ENCODE peak calls at places on chromosomes 13 and 19, in four cellular contexts. N, J, P and S are unnamed samples.

GRCh38 chr13:80029170-80029569 is 311.8 kb downstream of the SPRY2 start:
- DNase-seq in J (no peak), N (no peak), P (no peak), S (no peak)

GRCh38 chr13:25910243-25910642 is 141.6 kb downstream of the SHISA2 start:
- DNase-seq in N (peak; percentile 38), J (no peak), P (no peak), S (no peak)

GRCh38 chr13:51997641-51998330 is 13.5 kb downstream of the ATP7B start:
- DNase-seq in N (peak; percentile 72), J (no peak), P (no peak), S (no peak)

GRCh38 chr13:91240341-91240740 is 107.1 kb upstream of the MIR17HG start:
- DNase-seq in J (no peak), P (no peak), N (no peak), S (no peak)

GRCh38 chr19:45469835-45470146 is 2.0 kb downstream of the FOSB start:
- DNase-seq in N (no peak), J (no peak), P (no peak), S (no peak)

GRCh38 chr13:113880651-113881611 is 17.1 kb upstream of the GAS6 start:
- DNase-seq in J (no peak), N (no peak), P (no peak), S (no peak)

GRCh38 chr13:110311721-110312668 is 4.9 kb downstream of the COL4A2 start:
- DNase-seq in J (no peak), P (no peak), N (no peak), S (no peak)

GRCh38 chr13:27088619-27089018 is 83.0 kb downstream of the USP12 start:
- DNase-seq in P (no peak), J (no peak), N (no peak), S (no peak)

GRCh38 chr19:39270091-39270871 is 2.1 kb downstream of the IFNL2 start:
- DNase-seq in J (no peak), N (no peak), P (no peak), S (no peak)

GRCh38 chr13:112999414-113000177 is 30.6 kb downstream of the MCF2L start:
- DNase-seq in J (no peak), N (no peak), P (no peak), S (no peak)

GRCh38 chr13:113009743-113010509 is 40.9 kb downstream of the MCF2L start:
- DNase-seq in J (no peak), P (no peak), N (peak; percentile 52), S (no peak)

GRCh38 chr19:36837902-36838783 is at the start of gene ZNF790:
- DNase-seq in N (peak; percentile 94), J (peak; percentile 89), P (peak; percentile 93), S (peak; percentile 90)

GRCh38 chr19:12314553-12314952 is 18.9 kb downstream of the ZNF563 start:
- DNase-seq in J (no peak), P (no peak), N (peak; percentile 30), S (no peak)

GRCh38 chr19:29561601-29562000 is 35.8 kb downstream of the VSTM2B start:
- DNase-seq in J (no peak), P (no peak), N (no peak), S (no peak)

GRCh38 chr19:5128251-5128931 is 159.5 kb downstream of the KDM4B start:
- DNase-seq in P (peak; percentile 78), J (peak; percentile 51), N (peak; percentile 89), S (peak; percentile 68)

GRCh38 chr19:16460454-16460853 is 11.3 kb downstream of the EPS15L1 start:
- DNase-seq in J (no peak), P (no peak), N (no peak), S (no peak)

GRCh38 chr19:16459680-16460079 is 12.1 kb downstream of the EPS15L1 start:
- DNase-seq in N (no peak), J (no peak), P (no peak), S (no peak)

GRCh38 chr19:16462757-16463250 is 9.0 kb downstream of the EPS15L1 start:
- DNase-seq in J (no peak), N (no peak), P (peak; percentile 89), S (peak; percentile 41)

GRCh38 chr19:16463341-16463990 is 8.3 kb downstream of the EPS15L1 start:
- DNase-seq in J (no peak), P (no peak), N (no peak), S (no peak)

GRCh38 chr19:16461630-16462051 is 10.1 kb downstream of the EPS15L1 start:
- DNase-seq in N (no peak), J (no peak), P (peak; percentile 94), S (peak; percentile 83)
- H3K4me1 ChIP-seq in N (peaks cover 28% of the 10 kb centered on the region), J (peaks cover 32% of the 10 kb centered on the region), P (peaks cover 93% of the 10 kb centered on the region), S (peaks cover 100% of the 10 kb centered on the region)

DNA sequence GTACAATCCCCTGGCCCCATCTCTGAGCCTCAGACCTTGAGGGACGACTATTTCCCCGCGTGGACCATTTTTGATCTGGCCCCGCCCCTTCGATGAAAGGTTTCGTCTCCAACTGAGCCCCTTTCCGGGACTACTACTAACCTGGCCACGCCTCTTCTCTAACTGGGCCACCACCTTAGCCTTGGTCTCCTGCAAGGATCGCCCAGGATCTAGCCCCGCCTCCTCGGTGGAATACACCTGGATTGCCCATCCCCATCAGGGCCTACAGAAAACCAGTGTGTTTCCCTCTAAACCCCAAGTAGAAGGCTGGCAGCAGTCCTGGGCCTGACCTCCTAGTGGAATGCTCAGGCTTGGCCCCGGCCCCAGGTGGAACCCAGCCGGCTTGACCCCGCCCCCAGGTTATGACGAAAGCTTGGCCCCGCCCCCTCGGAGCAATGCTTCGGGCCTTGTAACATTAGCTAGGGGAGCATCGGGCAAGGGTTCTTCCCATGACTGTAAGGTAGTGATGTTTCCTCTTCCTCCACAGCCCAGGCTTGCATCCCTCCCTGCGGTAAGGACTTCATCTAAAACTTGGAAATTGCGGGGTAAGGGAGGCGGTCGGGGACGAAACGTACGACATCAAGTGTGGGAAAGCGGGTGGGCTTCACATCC is 9.1 kb downstream of the SPACA6 start:
- DNase-seq in P (peak; percentile 86), J (peak; percentile 85), N (peak; percentile 90), S (peak; percentile 77)
- H3K4me3 ChIP-seq in P (no peak overlapping the region), J (no peak overlapping the region), N (no peak overlapping the region), S (no peak overlapping the region)

GRCh38 chr19:963401-964022 is 20.6 kb upstream of the WDR18 start:
- DNase-seq in J (no peak), N (no peak), P (no peak), S (no peak)
- H3K36me3 ChIP-seq in J (peaks cover 37% of the 10 kb centered on the region), N (peaks cover 3% of the 10 kb centered on the region), P (no peaks in the 10 kb centered on the region), S (peaks cover 32% of the 10 kb centered on the region)

DNA sequence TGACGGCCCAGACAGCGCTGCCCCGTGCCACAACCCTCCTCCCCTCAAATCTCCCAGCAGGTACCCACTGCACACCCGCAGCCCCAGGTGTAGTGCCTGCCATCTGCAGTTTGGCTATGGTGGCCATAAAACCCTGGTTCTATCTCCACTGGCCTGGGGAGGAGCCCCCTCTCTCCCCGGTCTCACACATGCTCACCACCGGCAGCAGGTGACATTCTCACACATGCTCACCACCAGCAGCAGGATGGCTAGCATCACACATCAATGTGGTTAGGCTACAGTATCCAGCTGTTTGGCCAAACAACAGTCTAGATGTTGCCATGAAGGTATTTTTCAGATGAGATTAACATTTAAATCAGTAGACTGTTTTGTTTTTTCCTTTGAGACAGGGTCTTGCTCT is 31.2 kb downstream of the ELL start:
- DNase-seq in N (no peak), P (no peak), J (no peak), S (no peak)
- H3K4me1 ChIP-seq in N (peaks cover 13% of the 10 kb centered on the region), P (peaks cover 88% of the 10 kb centered on the region), J (peaks cover 79% of the 10 kb centered on the region), S (peaks cover 92% of the 10 kb centered on the region)

GRCh38 chr19:33438987-33439781 is 65.7 kb downstream of the CEBPG start:
- DNase-seq in P (peak; percentile 29), N (no peak), J (no peak), S (peak; percentile 10)

GRCh38 chr19:33436360-33437345 is 63.1 kb downstream of the CEBPG start:
- DNase-seq in P (peak; percentile 39), J (no peak), N (no peak), S (peak; percentile 6)

GRCh38 chr19:33438016-33438671 is 64.6 kb downstream of the CEBPG start:
- DNase-seq in N (no peak), J (no peak), P (peak; percentile 71), S (peak; percentile 42)

GRCh38 chr19:33435706-33436359 is 62.3 kb downstream of the CEBPG start:
- DNase-seq in N (no peak), J (no peak), P (no peak), S (no peak)

GRCh38 chr19:33437351-33438015 is 64.0 kb downstream of the CEBPG start:
- DNase-seq in N (no peak), J (no peak), P (no peak), S (peak; percentile 10)
- H3K4me3 ChIP-seq in N (no peak overlapping the region), J (no peak overlapping the region), P (no peak overlapping the region), S (no peak overlapping the region)

DNA sequence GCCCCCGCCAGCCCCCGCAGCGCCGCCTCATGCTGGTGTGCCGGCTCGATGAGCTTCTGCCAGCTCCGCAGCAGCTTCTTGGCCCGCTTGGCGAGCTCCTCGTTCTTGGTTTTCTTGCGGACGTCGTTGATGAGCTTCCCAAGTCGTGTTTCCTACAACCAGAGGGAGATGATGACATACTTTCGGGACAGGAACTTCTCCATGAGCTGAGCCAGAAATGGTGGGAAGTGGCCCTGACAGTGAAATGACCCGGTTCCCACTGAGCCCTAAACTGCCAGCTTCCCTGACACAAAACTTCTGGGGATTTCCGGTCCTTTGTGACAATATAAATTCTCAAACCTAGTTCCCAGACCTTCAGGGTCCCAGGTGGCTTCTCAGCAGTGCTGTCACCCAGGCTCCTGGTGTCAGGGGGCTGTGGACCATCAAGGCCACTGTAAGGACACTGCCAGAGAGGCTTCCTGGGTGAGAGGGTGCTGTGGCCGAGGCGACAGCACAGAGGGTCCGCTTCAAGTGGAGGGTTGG is 5.4 kb upstream of the SLC35E1 start:
- DNase-seq in J (no peak), N (no peak), P (no peak), S (no peak)
- H3K36me3 ChIP-seq in J (peaks cover 37% of the 10 kb centered on the region), N (no peaks in the 10 kb centered on the region), P (peaks cover 2% of the 10 kb centered on the region), S (peaks cover 40% of the 10 kb centered on the region)

GRCh38 chr13:75258159-75258782 is 223.7 kb downstream of the TBC1D4 start:
- DNase-seq in N (peak; percentile 38), P (no peak), J (no peak), S (no peak)

GRCh38 chr13:75256922-75257321 is 225.0 kb downstream of the TBC1D4 start:
- DNase-seq in P (no peak), J (no peak), N (peak; percentile 78), S (no peak)

GRCh38 chr13:75251188-75251587 is 230.8 kb downstream of the TBC1D4 start:
- DNase-seq in N (no peak), J (no peak), P (no peak), S (no peak)

GRCh38 chr13:75255159-75255558 is 226.8 kb downstream of the TBC1D4 start:
- DNase-seq in N (no peak), J (no peak), P (no peak), S (no peak)

DNA sequence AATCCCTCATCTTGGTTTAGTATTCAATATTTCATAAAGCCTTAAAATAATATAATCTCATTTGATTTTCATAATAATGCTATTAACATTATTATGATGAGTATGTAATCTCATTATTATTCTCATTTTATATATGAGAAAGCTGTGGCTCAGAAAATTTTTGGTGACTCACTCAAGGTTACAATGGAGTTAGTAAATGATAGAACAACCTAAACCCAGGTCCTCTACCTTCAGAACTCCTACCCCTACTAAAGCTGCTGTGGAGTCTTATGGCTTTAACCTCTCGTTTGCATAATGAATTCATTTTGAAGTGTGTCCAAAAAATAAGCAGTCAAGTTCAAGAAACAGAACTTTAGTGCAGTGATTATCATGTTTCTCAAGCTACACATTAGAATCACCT is 226.3 kb downstream of the TBC1D4 start:
- DNase-seq in P (no peak), J (no peak), N (no peak), S (no peak)
- H3K4me1 ChIP-seq in P (no peaks in the 10 kb centered on the region), J (no peaks in the 10 kb centered on the region), N (peaks cover 4% of the 10 kb centered on the region), S (no peaks in the 10 kb centered on the region)